ENCODE peak calls at places on chromosomes 4 and X, in six cellular contexts. A is GM12878, S is A549, V is upper lobe of left lung, J is HepG2, Q is transverse colon. N is an unnamed sample.
A peak's percentile ranks its signal among the peaks of the same experiment; 100 is the strongest.

GRCh38 chr4:83855044-83855443 is 319.1 kb downstream of the GPAT3 start:
- DNase-seq in V (no peak), J (peak; percentile 70), S (peak; percentile 92), A (no peak), Q (no peak), N (no peak)

GRCh38 chr4:54737421-54737820 is 79.7 kb downstream of the KIT start:
- DNase-seq in Q (no peak), J (no peak), S (no peak), A (no peak), V (no peak), N (no peak)

GRCh38 chrX:70129811-70130210 is 3.4 kb upstream of the IGBP1 start:
- DNase-seq in Q (no peak), A (no peak), J (peak; percentile 5), V (no peak), S (peak; percentile 21), N (no peak)

GRCh38 chr4:81652069-81652478 is 180.4 kb upstream of the RASGEF1B start:
- DNase-seq in S (no peak), J (no peak), V (no peak), Q (no peak), A (no peak), N (no peak)

GRCh38 chr4:180285796-180286195 is 1957.4 kb upstream of the TENM3 start:
- DNase-seq in S (no peak), J (no peak), V (no peak), Q (no peak), A (peak; percentile 34), N (no peak)

GRCh38 chrX:17580529-17581155 is 156.7 kb upstream of the SCML1 start:
- DNase-seq in V (no peak), A (no peak), S (no peak), J (no peak), Q (no peak), N (no peak)

GRCh38 chrX:31593353-31593752 is 521.5 kb upstream of the FTHL17 start:
- DNase-seq in Q (no peak), S (no peak), V (no peak), J (no peak), A (no peak), N (no peak)

GRCh38 chr4:34619531-34620109 is 1624.7 kb downstream of the ARAP2 start:
- DNase-seq in S (peak; percentile 12), Q (no peak), J (no peak), A (no peak), V (no peak), N (no peak)

GRCh38 chr4:156803056-156803455 is 168.5 kb downstream of the PDGFC start:
- DNase-seq in V (no peak), Q (no peak), A (no peak), J (no peak), S (no peak), N (no peak)

GRCh38 chr4:100588076-100588475 is 70.3 kb upstream of the EMCN start:
- DNase-seq in J (no peak), V (no peak), Q (no peak), S (no peak), A (no peak), N (no peak)

GRCh38 chr4:100576570-100576969 is 58.7 kb upstream of the EMCN start:
- DNase-seq in J (peak; percentile 2), Q (no peak), S (no peak), A (no peak), V (no peak), N (no peak)

GRCh38 chr4:100581337-100581736 is 63.5 kb upstream of the EMCN start:
- DNase-seq in V (no peak), S (no peak), Q (no peak), J (no peak), A (no peak), N (no peak)

DNA sequence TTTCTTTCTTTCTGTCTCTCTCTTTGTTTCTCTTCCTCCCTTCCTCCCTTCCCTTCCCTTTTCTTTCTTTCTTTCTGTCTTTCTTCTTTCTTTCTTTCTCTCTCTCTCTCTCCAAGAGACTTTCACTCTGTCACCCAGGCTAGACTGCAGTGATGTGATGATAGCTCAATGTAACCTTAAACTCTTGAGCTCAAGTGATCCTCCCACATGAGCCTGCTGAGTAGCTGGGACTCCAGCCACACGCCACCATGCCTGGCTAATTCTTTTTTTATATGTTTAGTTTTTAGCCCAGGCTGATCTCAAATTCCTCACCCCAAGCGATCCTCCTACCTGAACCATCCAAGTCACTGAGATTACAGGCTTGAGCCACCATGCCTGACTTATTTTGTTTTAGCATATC is 64.3 kb upstream of the EMCN start:
- DNase-seq in S (no peak), Q (no peak), V (no peak), J (no peak), A (no peak), N (no peak)
- TF ChIP-seq EP300 in S (no peak), Q (no peak), V (no peak), J (no peak), A (no peak), N (no peak)

DNA sequence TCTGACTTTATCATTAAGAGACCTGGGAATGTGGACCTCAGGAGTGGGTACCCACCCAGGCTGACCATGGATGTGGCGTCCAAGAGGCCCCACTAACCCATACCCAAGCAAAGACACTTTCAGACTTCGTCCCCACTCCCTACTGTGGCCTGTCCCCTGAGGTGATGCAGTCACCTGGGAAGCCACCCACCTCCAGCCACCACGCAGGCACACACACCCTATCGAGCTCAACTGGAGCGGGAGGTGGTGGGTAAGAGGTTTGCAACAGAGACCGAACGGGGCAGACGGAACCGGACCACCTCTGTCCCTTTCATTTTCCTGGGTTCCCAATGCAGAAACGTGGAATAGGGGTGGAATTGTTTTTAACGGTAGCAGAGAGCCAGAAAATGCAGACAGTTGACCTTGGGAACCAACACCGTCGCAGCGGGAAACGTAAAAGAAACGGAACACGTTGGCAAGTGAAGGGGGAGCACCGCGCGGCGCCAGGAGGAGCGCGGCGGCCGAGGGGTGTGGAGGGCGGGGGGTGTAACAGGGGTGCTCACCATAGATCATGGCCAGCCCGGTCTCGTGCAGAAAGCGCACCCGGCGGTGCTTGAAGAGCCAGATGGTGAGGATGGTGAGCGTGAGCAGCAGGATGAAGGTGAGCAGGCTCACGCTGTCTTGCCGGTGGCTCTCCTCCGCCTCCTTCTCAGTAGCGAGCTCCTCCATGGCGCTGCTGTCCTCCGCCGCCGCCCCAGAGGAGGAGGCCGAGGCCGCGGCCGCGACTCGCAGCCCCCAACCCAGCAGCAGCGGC is 559 bp downstream of the SLC9A7 start:
- DNase-seq in V (peak; percentile 70), S (peak; percentile 35), A (no peak), J (no peak), Q (peak; percentile 12), N (no peak)
- H3K27ac ChIP-seq in V (peak overlapping the region; percentile 59), S (peak overlapping the region; percentile 87), A (peak overlapping the region; percentile 63), J (no peak overlapping the region), Q (peak overlapping the region; percentile 15), N (peak overlapping the region; percentile 86)

GRCh38 chr4:174402470-174403176 is 118.9 kb downstream of the CEP44 start:
- DNase-seq in A (no peak), V (no peak), J (no peak), S (peak; percentile 63), Q (no peak), N (no peak)
- TF ChIP-seq CTCF in A (no peak), V (no peak), J (no peak), S (no peak), Q (no peak), N (no peak)

GRCh38 chrX:149504915-149505651 is at the start of gene IDS:
- DNase-seq in J (peak; percentile 69), Q (peak; percentile 92), A (peak; percentile 37), V (peak; percentile 94), S (peak; percentile 88), N (peak; percentile 90)
- TF ChIP-seq EP300 in J (no peak), Q (no peak), A (no peak), V (no peak), S (no peak), N (no peak)

N was measured in stomach.